ENCODE peak calls at places on chromosomes 3 and 15, in five cellular contexts. L, X, B, U and J are unnamed samples.
A peak's percentile ranks its signal among the peaks of the same experiment; 100 is the strongest.

GRCh38 chr15:80823120-80823519 is 44.0 kb downstream of the CEMIP start:
- DNase-seq in B (no peak), U (no peak), X (no peak), L (no peak), J (no peak)

GRCh38 chr3:158845748-158846350 is 44.0 kb downstream of the MFSD1 start:
- DNase-seq in B (no peak), X (peak; percentile 77), L (peak; percentile 29), U (no peak), J (peak; percentile 41)

GRCh38 chr15:72339777-72340177 is 19.8 kb upstream of the CELF6 start:
- DNase-seq in B (no peak), X (no peak), U (peak; percentile 92), L (peak; percentile 86), J (peak; percentile 93)

GRCh38 chr3:10883478-10884234 is 67.6 kb downstream of the SLC6A11 start:
- DNase-seq in X (peak; percentile 59), U (no peak), B (no peak), L (peak; percentile 5), J (peak; percentile 13)

GRCh38 chr3:191813245-191813644 is 352.3 kb downstream of the PYDC2 start:
- DNase-seq in L (no peak), B (no peak), X (no peak), U (no peak), J (no peak)

GRCh38 chr3:20054549-20054987 is 14.3 kb downstream of the KAT2B start:
- DNase-seq in U (no peak), B (no peak), L (peak; percentile 83), X (no peak), J (peak; percentile 86)

GRCh38 chr3:15659254-15659975 is 57.9 kb downstream of the BTD start:
- DNase-seq in L (no peak), B (no peak), X (no peak), U (no peak), J (peak; percentile 7)

GRCh38 chr3:52606373-52607085 is 70.1 kb downstream of the UQCC5 start:
- DNase-seq in X (peak; percentile 41), B (no peak), U (peak; percentile 3), L (peak; percentile 64), J (peak; percentile 48)

GRCh38 chr3:109900774-109901173 is 563.4 kb upstream of the DPPA4 start:
- DNase-seq in U (no peak), B (no peak), L (no peak), X (no peak), J (no peak)

GRCh38 chr3:50318615-50319014 is 3.9 kb downstream of the HYAL2 start:
- DNase-seq in U (no peak), B (peak; percentile 60), L (no peak), X (no peak), J (no peak)

GRCh38 chr3:1515842-1516241 is 423.0 kb downstream of the CNTN6 start:
- DNase-seq in B (no peak), X (no peak), U (no peak), L (no peak), J (no peak)

GRCh38 chr3:177968891-177969290 is 567.3 kb upstream of the KCNMB2 start:
- DNase-seq in X (no peak), B (no peak), U (no peak), L (peak; percentile 68), J (peak; percentile 34)

GRCh38 chr3:66297260-66297863 is 76.6 kb downstream of the SLC25A26 start:
- DNase-seq in B (no peak), L (peak; percentile 57), U (no peak), X (no peak), J (peak; percentile 18)

GRCh38 chr3:54557538-54558419 is 370.1 kb downstream of the LRTM1 start:
- DNase-seq in L (peak; percentile 34), B (no peak), X (no peak), U (no peak), J (no peak)

GRCh38 chr3:196611761-196612483 is 27.6 kb upstream of the NRROS start:
- DNase-seq in B (no peak), X (no peak), U (no peak), L (no peak), J (no peak)

GRCh38 chr3:52046186-52046913 is 10.0 kb downstream of the DUSP7 start:
- DNase-seq in X (no peak), B (no peak), U (peak; percentile 91), L (peak; percentile 99), J (peak; percentile 99)

GRCh38 chr3:30751610-30752299 is 142.7 kb downstream of the GADL1 start:
- DNase-seq in X (peak; percentile 16), B (no peak), U (peak; percentile 27), L (peak; percentile 46), J (peak; percentile 34)

GRCh38 chr15:101137312-101137940 is 114.4 kb downstream of the CHSY1 start:
- DNase-seq in U (no peak), X (no peak), B (peak; percentile 50), L (no peak), J (no peak)

GRCh38 chr3:149898771-149899170 is 71.9 kb downstream of the PFN2 start:
- DNase-seq in B (no peak), U (peak; percentile 24), X (no peak), L (peak; percentile 89), J (peak; percentile 51)

GRCh38 chr3:79521221-79521848 is 246.5 kb downstream of the ROBO1 start:
- DNase-seq in L (peak; percentile 34), B (no peak), X (peak; percentile 39), U (peak; percentile 12), J (peak; percentile 50)

GRCh38 chr15:99014803-99015676 is 7.4 kb upstream of the PGPEP1L start:
- DNase-seq in X (peak; percentile 85), L (peak; percentile 77), B (peak; percentile 72), U (no peak), J (peak; percentile 72)

GRCh38 chr15:41001524-41001923 is 48.3 kb downstream of the CHAC1 start:
- DNase-seq in B (no peak), X (no peak), L (no peak), U (no peak), J (no peak)

GRCh38 chr15:49507261-49507660 is 84.2 kb downstream of the FGF7 start:
- DNase-seq in U (no peak), X (no peak), B (no peak), L (peak; percentile 3), J (no peak)

GRCh38 chr3:8622873-8623725 is 21.5 kb downstream of the SSUH2 start:
- DNase-seq in L (peak; percentile 62), X (peak; percentile 94), U (peak; percentile 26), B (no peak), J (peak; percentile 85)

GRCh38 chr3:135329479-135329878 is 534.4 kb downstream of the EPHB1 start:
- DNase-seq in L (no peak), B (no peak), U (no peak), X (no peak), J (no peak)

GRCh38 chr3:4351164-4351855 is 48.1 kb downstream of the SETMAR start:
- DNase-seq in B (no peak), L (peak; percentile 68), X (no peak), U (no peak), J (peak; percentile 65)

GRCh38 chr3:134852132-134852531 is 57.1 kb downstream of the EPHB1 start:
- DNase-seq in B (no peak), U (no peak), L (no peak), X (no peak), J (no peak)

GRCh38 chr3:178170698-178171535 is 365.3 kb upstream of the KCNMB2 start:
- DNase-seq in L (peak; percentile 95), X (no peak), B (no peak), U (peak; percentile 24), J (peak; percentile 64)

GRCh38 chr3:174938102-174938501 is 79.0 kb downstream of the NAALADL2 start:
- DNase-seq in X (no peak), L (no peak), B (no peak), U (no peak), J (no peak)

GRCh38 chr15:77599899-77600298 is 32.8 kb downstream of the LINGO1 start:
- DNase-seq in L (peak; percentile 26), U (no peak), X (peak; percentile 83), B (no peak), J (peak; percentile 22)

GRCh38 chr3:89268059-89268458 is 160.6 kb downstream of the EPHA3 start:
- DNase-seq in X (no peak), L (peak; percentile 11), B (no peak), U (no peak), J (no peak)

GRCh38 chr15:45185903-45186770 is 1.6 kb downstream of the SHF start:
- DNase-seq in B (no peak), X (no peak), U (no peak), L (peak; percentile 35), J (peak; percentile 35)

GRCh38 chr15:42723068-42723467 is 13.9 kb downstream of the CDAN1 start:
- DNase-seq in U (no peak), X (no peak), L (no peak), B (no peak), J (peak; percentile 6)

GRCh38 chr15:31824009-31824408 is 206.3 kb upstream of the CHRNA7 start:
- DNase-seq in U (no peak), B (no peak), X (no peak), L (no peak), J (no peak)

GRCh38 chr15:99702895-99703602 is 30.2 kb downstream of the LYSMD4 start:
- DNase-seq in U (no peak), B (no peak), X (no peak), L (peak; percentile 60), J (peak; percentile 47)

GRCh38 chr3:14472471-14473351 is 67.4 kb downstream of the GRIP2 start:
- DNase-seq in X (peak; percentile 63), U (peak; percentile 84), L (peak; percentile 95), B (no peak), J (peak; percentile 96)

GRCh38 chr3:64443553-64444331 is 218.5 kb upstream of the PRICKLE2 start:
- DNase-seq in B (no peak), X (no peak), U (peak; percentile 75), L (peak; percentile 59), J (peak; percentile 89)

GRCh38 chr3:40768536-40768935 is 243.8 kb downstream of the ZNF621 start:
- DNase-seq in L (no peak), X (no peak), U (no peak), B (no peak), J (peak; percentile 50)

GRCh38 chr15:25514522-25514921 is 75.7 kb upstream of the UBE3A start:
- DNase-seq in X (no peak), B (no peak), U (no peak), L (no peak), J (no peak)